ENCODE peak calls at places on chromosome 1, in six cellular contexts. Q is SHP77; H is EL; N is GM06990; Z is stimulated activated CD8-positive, alpha-beta memory T cell treated with anti-CD3 and anti-CD28 coated beads, Interleukin-12 subunit alpha, Interleukin-12 subunit beta, amount 100 ng/mL, for 1 hour; K is GM04504. E is an unnamed sample.

GRCh38 chr1:228068359-228068758 is 14.1 kb upstream of the ARF1 start:
- DNase-seq in K (no peak), N (no peak), H (no peak), Q (no peak), Z (no peak), E (no peak)

GRCh38 chr1:154206212-154206611 is at the start of gene CFAP141:
- DNase-seq in Z (no peak), Q (no peak), N (no peak), K (no peak), H (no peak), E (no peak)

GRCh38 chr1:66374561-66375111 is 159.3 kb upstream of the SGIP1 start:
- DNase-seq in Z (no peak), Q (no peak), K (peak), H (peak), N (peak), E (peak)

GRCh38 chr1:78369546-78369945 is 121.2 kb upstream of the PTGFR start:
- DNase-seq in K (no peak), Q (no peak), H (no peak), N (no peak), Z (no peak), E (no peak)

GRCh38 chr1:234961468-234962339 is 166.9 kb downstream of the TOMM20 start:
- DNase-seq in Q (no peak), H (peak), Z (no peak), K (peak), N (no peak), E (peak)

GRCh38 chr1:27021347-27022031 is 8.8 kb upstream of the TENT5B start:
- DNase-seq in Z (no peak), N (no peak), Q (no peak), H (peak), K (no peak), E (no peak)

GRCh38 chr1:205533729-205534443 is 29.4 kb downstream of the CDK18 start:
- DNase-seq in Q (no peak), N (no peak), H (no peak), Z (no peak), K (no peak), E (no peak)

GRCh38 chr1:151540982-151541377 is 871 bp downstream of the TUFT1 start:
- DNase-seq in H (no peak), K (no peak), Q (peak), N (no peak), Z (no peak), E (no peak)

GRCh38 chr1:85611856-85612255 is 31.3 kb downstream of the CCN1 start:
- DNase-seq in N (no peak), H (peak), K (peak), Z (no peak), Q (no peak), E (peak)

GRCh38 chr1:5611431-5611830 is 380.8 kb downstream of the NPHP4 start:
- DNase-seq in H (no peak), Z (no peak), K (no peak), N (no peak), Q (no peak), E (no peak)